ENCODE peak calls at places on chromosomes 4 and X, in eight cellular contexts. L is AG04450, H is upper lobe of right lung, U is endothelial cell of umbilical vein, G is heart right ventricle, O is stomach, Q is endodermal cell, J is OCI-LY7. E is an unnamed sample.
A peak's percentile ranks its signal among the peaks of the same experiment; 100 is the strongest.

GRCh38 chrX:129577473-129577872 is 37.4 kb downstream of the OCRL start:
- DNase-seq in L (peak; percentile 42), H (no peak), U (peak; percentile 71), G (no peak), O (no peak), Q (no peak), J (no peak), E (no peak)

GRCh38 chrX:119004920-119005524 is 30.6 kb downstream of the LONRF3 start:
- DNase-seq in L (no peak), H (peak; percentile 67), U (peak; percentile 47), G (peak; percentile 55), O (peak; percentile 64), Q (peak; percentile 87), J (peak; percentile 42), E (peak; percentile 45)

GRCh38 chrX:100316987-100317386 is 93.1 kb downstream of the PCDH19 start:
- DNase-seq in L (no peak), H (peak; percentile 65), U (no peak), G (no peak), O (no peak), Q (no peak), J (no peak), E (no peak)

GRCh38 chrX:50980251-50980650 is 69.7 kb downstream of the BMP15 start:
- DNase-seq in L (no peak), H (no peak), U (no peak), G (no peak), O (no peak), Q (no peak), J (no peak), E (no peak)

GRCh38 chr4:101439926-101440325 is 92.6 kb upstream of the PPP3CA start:
- DNase-seq in L (no peak), H (no peak), U (no peak), G (no peak), O (no peak), Q (no peak), J (no peak), E (no peak)

GRCh38 chrX:119537487-119537886 is 27.7 kb downstream of the STEEP1 start:
- DNase-seq in L (no peak), H (no peak), U (no peak), G (no peak), O (no peak), Q (no peak), J (no peak), E (no peak)

GRCh38 chrX:101359966-101360365 is 11.4 kb upstream of the TIMM8A start:
- DNase-seq in L (no peak), H (no peak), U (no peak), G (no peak), O (no peak), Q (no peak), J (no peak), E (no peak)

GRCh38 chr4:1797861-1798529 is 4.9 kb downstream of the FGFR3 start:
- DNase-seq in L (no peak), H (no peak), U (no peak), G (no peak), O (no peak), Q (no peak), J (no peak), E (no peak)

GRCh38 chrX:75968293-75968692 is 183.2 kb upstream of the MAGEE2 start:
- DNase-seq in L (no peak), H (no peak), U (no peak), G (no peak), O (peak; percentile 42), Q (peak; percentile 78), J (no peak), E (no peak)

GRCh38 chrX:7083468-7084396 is 63.8 kb upstream of the STS start:
- DNase-seq in L (peak; percentile 72), H (no peak), U (peak; percentile 71), G (no peak), O (no peak), Q (no peak), J (peak; percentile 90), E (peak; percentile 91)

GRCh38 chr4:57078685-57079521 is 31.3 kb downstream of the IGFBP7 start:
- DNase-seq in L (no peak), H (no peak), U (peak; percentile 85), G (no peak), O (no peak), Q (peak; percentile 87), J (no peak), E (no peak)

GRCh38 chr4:122553432-122553831 is 67.4 kb downstream of the IL21 start:
- DNase-seq in L (no peak), H (no peak), U (no peak), G (no peak), O (no peak), Q (no peak), J (no peak), E (no peak)

GRCh38 chrX:130095249-130095648 is 15.0 kb downstream of the ELF4 start:
- DNase-seq in L (no peak), H (no peak), U (no peak), G (no peak), O (no peak), Q (no peak), J (no peak), E (no peak)

GRCh38 chr4:170336238-170336775 is 246.6 kb upstream of the AADAT start:
- DNase-seq in L (no peak), H (no peak), U (no peak), G (no peak), O (no peak), Q (no peak), J (no peak), E (peak; percentile 73)

GRCh38 chr4:165877291-165877690 is 4.3 kb downstream of the TLL1 start:
- DNase-seq in L (no peak), H (no peak), U (no peak), G (no peak), O (no peak), Q (no peak), J (no peak), E (no peak)

GRCh38 chr4:104747635-104748034 is 252.9 kb upstream of the CXXC4 start:
- DNase-seq in L (no peak), H (no peak), U (no peak), G (no peak), O (no peak), Q (no peak), J (no peak), E (no peak)

GRCh38 chrX:50492720-50493119 is 22.1 kb upstream of the DGKK start:
- DNase-seq in L (no peak), H (no peak), U (no peak), G (no peak), O (no peak), Q (no peak), J (no peak), E (no peak)

GRCh38 chrX:57286507-57287251 is at the start of gene FAAH2:
- DNase-seq in L (no peak), H (peak; percentile 85), U (peak; percentile 1), G (no peak), O (peak; percentile 77), Q (peak; percentile 87), J (peak; percentile 81), E (peak; percentile 40)

GRCh38 chr4:116055857-116056827 is 942.7 kb upstream of the NDST4 start:
- DNase-seq in L (no peak), H (no peak), U (peak; percentile 13), G (no peak), O (no peak), Q (no peak), J (peak; percentile 8), E (peak; percentile 8)

GRCh38 chrX:95675794-95676193 is 1008.8 kb upstream of the DIAPH2 start:
- DNase-seq in L (no peak), H (no peak), U (no peak), G (no peak), O (no peak), Q (no peak), J (no peak), E (no peak)

GRCh38 chr4:2352729-2353221 is 65.7 kb downstream of the ZFYVE28 start:
- DNase-seq in L (no peak), H (no peak), U (no peak), G (no peak), O (no peak), Q (peak; percentile 35), J (no peak), E (no peak)

GRCh38 chr4:110106946-110107325 is 91.5 kb downstream of the ELOVL6 start:
- DNase-seq in L (no peak), H (no peak), U (peak; percentile 60), G (no peak), O (no peak), Q (no peak), J (no peak), E (peak; percentile 60)

GRCh38 chr4:10107111-10108091 is 9.2 kb downstream of the WDR1 start:
- DNase-seq in L (no peak), H (no peak), U (no peak), G (no peak), O (no peak), Q (no peak), J (no peak), E (no peak)
- H3K4me3 ChIP-seq in L (peak overlapping the region; percentile 4), H (no peak overlapping the region), U (no peak overlapping the region), G (no peak overlapping the region), O (no peak overlapping the region), Q (no peak overlapping the region), J (no peak overlapping the region), E (no peak overlapping the region)

DNA sequence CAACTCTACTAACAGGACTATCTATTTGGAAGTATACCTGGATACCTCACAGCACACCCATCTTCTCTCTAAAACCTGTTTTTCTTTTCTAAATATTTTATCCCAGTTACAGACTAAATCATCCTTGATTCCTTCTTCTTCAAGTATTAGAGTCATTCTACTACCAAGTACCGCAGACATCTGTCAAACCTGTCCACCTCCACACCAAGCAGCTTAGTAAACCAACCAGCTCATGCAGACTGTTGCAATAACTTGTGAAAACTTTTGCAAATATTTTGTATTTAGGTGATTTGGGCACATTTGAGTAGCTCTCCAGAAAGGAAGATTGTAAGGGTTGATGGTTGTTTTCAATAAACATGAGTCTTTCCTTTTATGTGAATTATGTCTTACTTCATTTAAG is 238.6 kb downstream of the ADAMTS3 start:
- DNase-seq in L (no peak), H (no peak), U (no peak), G (no peak), O (no peak), Q (no peak), J (no peak), E (no peak)
- TF ChIP-seq CTCF in L (no peak), H (no peak), U (no peak), G (no peak), O (no peak), Q (no peak), J (no peak), E (no peak)

GRCh38 chr4:25030283-25031076 is at the start of gene LGI2:
- DNase-seq in L (no peak), H (peak; percentile 70), U (no peak), G (peak; percentile 51), O (peak; percentile 68), Q (peak; percentile 81), J (no peak), E (no peak)
- H3K4me3 ChIP-seq in L (peak within 1 kb of the TSS; percentile 43), H (peak within 1 kb of the TSS; percentile 43), U (no peak within 1 kb of the TSS), G (peak within 1 kb of the TSS; percentile 64), O (peak within 1 kb of the TSS; percentile 62), Q (peak within 1 kb of the TSS; percentile 80), J (no peak within 1 kb of the TSS), E (no peak within 1 kb of the TSS)

GRCh38 chr4:7151668-7152227 is 40.6 kb upstream of the SORCS2 start:
- DNase-seq in L (no peak), H (no peak), U (no peak), G (no peak), O (no peak), Q (no peak), J (no peak), E (no peak)
- TF ChIP-seq CTCF in L (no peak), H (no peak), U (no peak), G (no peak), O (no peak), Q (no peak), J (no peak), E (no peak)

GRCh38 chr4:24529555-24529954 is 54.8 kb downstream of the DHX15 start:
- DNase-seq in L (no peak), H (no peak), U (no peak), G (no peak), O (no peak), Q (no peak), J (no peak), E (no peak)
- H3K4me3 ChIP-seq in L (no peak overlapping the region), H (no peak overlapping the region), U (no peak overlapping the region), G (no peak overlapping the region), O (no peak overlapping the region), Q (no peak overlapping the region), J (no peak overlapping the region), E (no peak overlapping the region)

E was measured in GM12865.